ENCODE peak calls at places on chromosomes 6 and 20, in nine cellular contexts. N is heart right ventricle; A is HCEC 1CT; U is fibroblast of mammary gland; X is KG1; O is activated CD4-positive, alpha-beta T cell treated with anti-CD3 and anti-CD28 coated beads for 1 hour; J is adrenal gland; L is HepG2; Z is activated gamma-delta T cell. Y is an unnamed sample.

GRCh38 chr6:12203001-12203400 is 87.2 kb upstream of the EDN1 start:
- DNase-seq in N (no peak), A (peak; percentile 7), U (no peak), X (no peak), O (no peak), J (no peak), L (peak; percentile 87), Z (no peak), Y (no peak)

GRCh38 chr20:58790440-58790839 is 60.3 kb downstream of the GNAS-AS1 start:
- DNase-seq in N (no peak), A (no peak), U (no peak), X (no peak), O (no peak), J (no peak), L (no peak), Z (no peak), Y (no peak)

GRCh38 chr6:44494011-44494501 is 106.5 kb downstream of the CDC5L start:
- DNase-seq in N (no peak), A (peak; percentile 83), U (peak; percentile 90), X (no peak), O (no peak), J (peak; percentile 27), L (peak; percentile 80), Z (no peak), Y (no peak)

GRCh38 chr6:28737750-28738395 is 185.9 kb downstream of the TRIM27 start:
- DNase-seq in N (no peak), A (no peak), U (peak; percentile 25), X (no peak), O (no peak), J (no peak), L (no peak), Z (no peak), Y (no peak)

GRCh38 chr20:22308934-22309333 is 275.4 kb downstream of the FOXA2 start:
- DNase-seq in N (no peak), A (no peak), U (no peak), X (no peak), O (no peak), J (no peak), L (peak; percentile 68), Z (no peak), Y (no peak)

GRCh38 chr6:157530126-157530525 is 149.1 kb downstream of the ZDHHC14 start:
- DNase-seq in N (no peak), A (no peak), U (no peak), X (no peak), O (no peak), J (peak; percentile 21), L (no peak), Z (no peak), Y (no peak)

GRCh38 chr20:7843613-7844012 is 96.6 kb downstream of the HAO1 start:
- DNase-seq in N (no peak), A (peak; percentile 73), U (peak; percentile 87), X (no peak), O (no peak), J (no peak), L (no peak), Z (no peak), Y (peak; percentile 75)

GRCh38 chr20:49388790-49389189 is 93.7 kb downstream of the KCNB1 start:
- DNase-seq in N (no peak), A (no peak), U (no peak), X (no peak), O (no peak), J (no peak), L (no peak), Z (no peak), Y (no peak)

GRCh38 chr6:32692019-32692418 is 25.6 kb upstream of the HLA-DQB1 start:
- DNase-seq in N (no peak), A (no peak), U (no peak), X (no peak), O (peak; percentile 26), J (no peak), L (peak; percentile 35), Z (no peak), Y (no peak)

GRCh38 chr20:4300401-4300800 is 285.0 kb upstream of the RNF24 start:
- DNase-seq in N (no peak), A (no peak), U (no peak), X (no peak), O (no peak), J (no peak), L (no peak), Z (no peak), Y (no peak)

GRCh38 chr6:169847773-169848380 is 96.5 kb downstream of the ERMARD start:
- DNase-seq in N (no peak), A (no peak), U (peak; percentile 26), X (no peak), O (no peak), J (peak; percentile 39), L (no peak), Z (no peak), Y (no peak)

GRCh38 chr20:11278461-11278860 is 604.7 kb upstream of the JAG1 start:
- DNase-seq in N (no peak), A (no peak), U (no peak), X (no peak), O (no peak), J (no peak), L (no peak), Z (no peak), Y (no peak)

GRCh38 chr6:159267165-159267564 is 98.0 kb downstream of the FNDC1 start:
- DNase-seq in N (no peak), A (no peak), U (peak; percentile 18), X (no peak), O (no peak), J (no peak), L (no peak), Z (no peak), Y (no peak)

GRCh38 chr6:4459032-4459431 is 317.2 kb upstream of the CDYL start:
- DNase-seq in N (no peak), A (peak; percentile 87), U (peak; percentile 89), X (no peak), O (no peak), J (peak; percentile 58), L (peak; percentile 35), Z (no peak), Y (no peak)

GRCh38 chr6:140275725-140276124 is 901.3 kb upstream of the CITED2 start:
- DNase-seq in N (no peak), A (no peak), U (no peak), X (no peak), O (no peak), J (no peak), L (no peak), Z (no peak), Y (no peak)

GRCh38 chr6:77368660-77369313 is 94.5 kb downstream of the HTR1B start:
- DNase-seq in N (peak; percentile 41), A (peak; percentile 51), U (peak; percentile 27), X (no peak), O (no peak), J (peak; percentile 71), L (no peak), Z (no peak), Y (no peak)

GRCh38 chr6:134995536-134995935 is 45.6 kb upstream of the ALDH8A1 start:
- DNase-seq in N (no peak), A (no peak), U (no peak), X (no peak), O (no peak), J (no peak), L (no peak), Z (no peak), Y (no peak)

GRCh38 chr20:24993337-24994185 is 1.0 kb upstream of the APMAP start:
- DNase-seq in N (no peak), A (peak; percentile 62), U (peak; percentile 70), X (no peak), O (no peak), J (no peak), L (peak; percentile 57), Z (no peak), Y (peak; percentile 17)

GRCh38 chr6:18263561-18264337 is 581 bp downstream of the DEK start:
- DNase-seq in N (peak; percentile 79), A (peak; percentile 58), U (peak; percentile 19), X (peak; percentile 22), O (no peak), J (no peak), L (no peak), Z (peak; percentile 37), Y (peak; percentile 86)

GRCh38 chr6:47420394-47421371 is 56.9 kb upstream of the CD2AP start:
- DNase-seq in N (no peak), A (no peak), U (peak; percentile 34), X (no peak), O (no peak), J (no peak), L (no peak), Z (no peak), Y (no peak)

GRCh38 chr6:45436544-45437440 is 59.1 kb upstream of the SUPT3H start:
- DNase-seq in N (no peak), A (peak; percentile 87), U (peak; percentile 93), X (no peak), O (no peak), J (no peak), L (no peak), Z (no peak), Y (no peak)

GRCh38 chr6:27280540-27281000 is 31.5 kb downstream of the POM121L2 start:
- DNase-seq in N (no peak), A (peak; percentile 40), U (peak; percentile 30), X (no peak), O (no peak), J (no peak), L (peak; percentile 10), Z (no peak), Y (no peak)

GRCh38 chr6:166567107-166567506 is 19.4 kb downstream of the RAMACL start:
- DNase-seq in N (no peak), A (peak; percentile 98), U (peak; percentile 100), X (no peak), O (no peak), J (peak; percentile 20), L (no peak), Z (no peak), Y (no peak)

GRCh38 chr6:37365791-37366190 is 12.0 kb downstream of the RNF8 start:
- DNase-seq in N (no peak), A (peak; percentile 3), U (peak; percentile 33), X (no peak), O (no peak), J (no peak), L (peak; percentile 42), Z (no peak), Y (no peak)

GRCh38 chr6:34745277-34746103 is 11.8 kb upstream of the SNRPC start:
- DNase-seq in N (no peak), A (no peak), U (no peak), X (no peak), O (no peak), J (no peak), L (peak; percentile 72), Z (no peak), Y (no peak)

GRCh38 chr20:63950701-63951397 is 5.4 kb downstream of the UCKL1 start:
- DNase-seq in N (no peak), A (no peak), U (no peak), X (no peak), O (no peak), J (no peak), L (no peak), Z (no peak), Y (no peak)

GRCh38 chr6:17096657-17097056 is 5.2 kb upstream of the STMND1 start:
- DNase-seq in N (no peak), A (no peak), U (no peak), X (no peak), O (no peak), J (no peak), L (peak; percentile 74), Z (no peak), Y (no peak)

GRCh38 chr20:571754-572331 is 28.3 kb upstream of the CSNK2A1 start:
- DNase-seq in N (peak; percentile 90), A (no peak), U (peak; percentile 18), X (no peak), O (no peak), J (peak; percentile 76), L (no peak), Z (no peak), Y (peak; percentile 70)

GRCh38 chr6:127022297-127022696 is 96.2 kb upstream of the RSPO3 start:
- DNase-seq in N (no peak), A (no peak), U (peak; percentile 63), X (no peak), O (no peak), J (peak; percentile 55), L (peak; percentile 76), Z (no peak), Y (peak; percentile 72)